ENCODE peak calls at places on chromosomes 5 and 9, in four cellular contexts. D, J, Y and H are unnamed samples.

GRCh38 chr9:125380406-125380805 is 118.8 kb downstream of the GAPVD1 start:
- DNase-seq in D (no peak), J (no peak), Y (no peak), H (no peak)

GRCh38 chr9:122374885-122375420 is 4.1 kb downstream of the PTGS1 start:
- DNase-seq in D (no peak), J (peak; percentile 50), Y (peak; percentile 34), H (no peak)

GRCh38 chr9:120740135-120740534 is 25.9 kb upstream of the MEGF9 start:
- DNase-seq in D (no peak), J (no peak), Y (no peak), H (no peak)

GRCh38 chr5:171630047-171630669 is 155.5 kb upstream of the SMIM23 start:
- DNase-seq in D (peak; percentile 80), J (no peak), Y (peak; percentile 52), H (no peak)

GRCh38 chr5:38595149-38595725 is 38.8 kb upstream of the LIFR start:
- DNase-seq in D (peak; percentile 60), J (peak; percentile 43), Y (peak; percentile 83), H (no peak)

GRCh38 chr5:149735066-149735465 is 5.0 kb downstream of the PPARGC1B start:
- DNase-seq in D (peak; percentile 45), J (no peak), Y (peak; percentile 4), H (no peak)

GRCh38 chr9:107131108-107131799 is 151.8 kb upstream of the RAD23B start:
- DNase-seq in D (no peak), J (no peak), Y (no peak), H (peak; percentile 9)

GRCh38 chr9:5364294-5364990 is 24.8 kb upstream of the RLN1 start:
- DNase-seq in D (no peak), J (peak; percentile 18), Y (no peak), H (no peak)

GRCh38 chr5:171582849-171583248 is 163.4 kb downstream of the FGF18 start:
- DNase-seq in D (no peak), J (no peak), Y (no peak), H (no peak)

GRCh38 chr9:124300312-124300711 is 42.6 kb downstream of the NEK6 start:
- DNase-seq in D (no peak), J (no peak), Y (no peak), H (no peak)

GRCh38 chr5:112930082-112930344 is 8.0 kb upstream of the REEP5 start:
- DNase-seq in D (no peak), J (no peak), Y (no peak), H (no peak)

GRCh38 chr9:32875242-32875641 is 91.9 kb downstream of the TMEM215 start:
- DNase-seq in D (no peak), J (no peak), Y (no peak), H (no peak)

GRCh38 chr9:70856411-70856810 is 265.0 kb downstream of the TRPM3 start:
- DNase-seq in D (no peak), J (no peak), Y (no peak), H (no peak)

GRCh38 chr5:104347119-104347708 is 784.6 kb upstream of the NUDT12 start:
- DNase-seq in D (no peak), J (no peak), Y (peak; percentile 48), H (no peak)

GRCh38 chr5:135246605-135246922 is 152.5 kb downstream of the MACROH2A1 start:
- DNase-seq in D (no peak), J (no peak), Y (no peak), H (no peak)

GRCh38 chr5:11334404-11334803 is 569.8 kb downstream of the CTNND2 start:
- DNase-seq in D (no peak), J (no peak), Y (no peak), H (no peak)

GRCh38 chr5:37249820-37250175 is 622 bp upstream of the CPLANE1 start:
- DNase-seq in D (no peak), J (no peak), Y (no peak), H (no peak)

GRCh38 chr5:113117543-113118110 is 141.0 kb downstream of the DCP2 start:
- DNase-seq in D (no peak), J (no peak), Y (no peak), H (no peak)

GRCh38 chr5:142605649-142606048 is 80.2 kb downstream of the FGF1 start:
- DNase-seq in D (no peak), J (no peak), Y (no peak), H (no peak)

GRCh38 chr5:151581841-151582583 is 9.1 kb downstream of the FAT2 start:
- DNase-seq in D (no peak), J (no peak), Y (no peak), H (no peak)

GRCh38 chr5:120108586-120109254 is 355.4 kb upstream of the PRR16 start:
- DNase-seq in D (no peak), J (no peak), Y (no peak), H (no peak)

GRCh38 chr9:4510546-4511322 is 20.5 kb downstream of the SLC1A1 start:
- DNase-seq in D (no peak), J (no peak), Y (no peak), H (no peak)

GRCh38 chr9:77546391-77546790 is 101.7 kb downstream of the GNA14 start:
- DNase-seq in D (no peak), J (no peak), Y (no peak), H (no peak)

GRCh38 chr9:126439402-126439765 is 112.8 kb downstream of the MVB12B start:
- DNase-seq in D (no peak), J (peak; percentile 37), Y (peak; percentile 78), H (no peak)

GRCh38 chr5:88256872-88257271 is 11.8 kb downstream of the TMEM161B start:
- DNase-seq in D (no peak), J (no peak), Y (no peak), H (no peak)

GRCh38 chr5:61020415-61020814 is 75.4 kb downstream of the NDUFAF2 start:
- DNase-seq in D (no peak), J (no peak), Y (peak; percentile 28), H (no peak)

GRCh38 chr5:97044057-97044456 is 98.4 kb downstream of the LIX1 start:
- DNase-seq in D (peak; percentile 9), J (no peak), Y (no peak), H (no peak)

GRCh38 chr5:168786142-168786541 is 207.0 kb upstream of the PANK3 start:
- DNase-seq in D (peak; percentile 51), J (no peak), Y (no peak), H (no peak)

GRCh38 chr9:113621309-113621791 is 157.8 kb downstream of the RGS3 start:
- DNase-seq in D (peak; percentile 51), J (peak; percentile 96), Y (peak; percentile 94), H (no peak)